ENCODE peak calls at places on chromosomes 12 and 14, in five cellular contexts. Q is suprapubic skin; K is brain microvascular endothelial cell; M is CD8-positive, alpha-beta memory T cell; W is tibial artery. U is an unnamed sample.

GRCh38 chr12:122135437-122136031 is 38.5 kb downstream of the IL31 start:
- DNase-seq in Q (no peak), K (no peak), M (no peak), W (no peak), U (no peak)

GRCh38 chr14:55580401-55581010 is 499 bp downstream of the KTN1 start:
- DNase-seq in Q (peak; percentile 78), K (no peak), M (peak; percentile 44), W (peak; percentile 75), U (peak; percentile 46)

GRCh38 chr12:24034160-24034559 is 84.7 kb upstream of the SOX5 start:
- DNase-seq in Q (no peak), K (no peak), M (no peak), W (no peak), U (no peak)

GRCh38 chr14:90649096-90649495 is 167.1 kb downstream of the TTC7B start:
- DNase-seq in Q (no peak), K (peak; percentile 35), M (no peak), W (no peak), U (no peak)

GRCh38 chr12:27176765-27177164 is 67.3 kb upstream of the STK38L start:
- DNase-seq in Q (no peak), K (peak; percentile 81), M (no peak), W (no peak), U (no peak)

GRCh38 chr12:114911196-114911595 is 227.2 kb upstream of the TBX3 start:
- DNase-seq in Q (no peak), K (no peak), M (no peak), W (no peak), U (no peak)

GRCh38 chr14:101043891-101044290 is 140.4 kb upstream of the RTL1 start:
- DNase-seq in Q (no peak), K (no peak), M (no peak), W (no peak), U (no peak)

GRCh38 chr12:6295187-6295811 is 15.2 kb upstream of the PLEKHG6 start:
- DNase-seq in Q (no peak), K (peak; percentile 83), M (no peak), W (no peak), U (no peak)

GRCh38 chr12:96289067-96289466 is 94.9 kb downstream of the ELK3 start:
- DNase-seq in Q (no peak), K (no peak), M (no peak), W (no peak), U (no peak)

GRCh38 chr14:75519826-75520692 is 2.2 kb upstream of the BATF start:
- DNase-seq in Q (no peak), K (no peak), M (no peak), W (no peak), U (no peak)

GRCh38 chr14:58637040-58637390 is 747 bp upstream of the DACT1 start:
- DNase-seq in Q (no peak), K (peak; percentile 96), M (no peak), W (peak; percentile 76), U (no peak)

GRCh38 chr14:44767646-44768173 is 194.0 kb downstream of the KLHL28 start:
- DNase-seq in Q (no peak), K (no peak), M (no peak), W (no peak), U (no peak)

GRCh38 chr12:110266381-110266909 is 14.6 kb upstream of the ATP2A2 start:
- DNase-seq in Q (no peak), K (no peak), M (no peak), W (no peak), U (no peak)

GRCh38 chr12:110256780-110257431 is 24.1 kb upstream of the ATP2A2 start:
- DNase-seq in Q (no peak), K (no peak), M (no peak), W (peak; percentile 71), U (no peak)

GRCh38 chr12:110266980-110267620 is 13.9 kb upstream of the ATP2A2 start:
- DNase-seq in Q (peak; percentile 65), K (peak; percentile 48), M (no peak), W (no peak), U (no peak)

GRCh38 chr12:110258466-110258865 is 22.6 kb upstream of the ATP2A2 start:
- DNase-seq in Q (no peak), K (no peak), M (no peak), W (no peak), U (no peak)

DNA sequence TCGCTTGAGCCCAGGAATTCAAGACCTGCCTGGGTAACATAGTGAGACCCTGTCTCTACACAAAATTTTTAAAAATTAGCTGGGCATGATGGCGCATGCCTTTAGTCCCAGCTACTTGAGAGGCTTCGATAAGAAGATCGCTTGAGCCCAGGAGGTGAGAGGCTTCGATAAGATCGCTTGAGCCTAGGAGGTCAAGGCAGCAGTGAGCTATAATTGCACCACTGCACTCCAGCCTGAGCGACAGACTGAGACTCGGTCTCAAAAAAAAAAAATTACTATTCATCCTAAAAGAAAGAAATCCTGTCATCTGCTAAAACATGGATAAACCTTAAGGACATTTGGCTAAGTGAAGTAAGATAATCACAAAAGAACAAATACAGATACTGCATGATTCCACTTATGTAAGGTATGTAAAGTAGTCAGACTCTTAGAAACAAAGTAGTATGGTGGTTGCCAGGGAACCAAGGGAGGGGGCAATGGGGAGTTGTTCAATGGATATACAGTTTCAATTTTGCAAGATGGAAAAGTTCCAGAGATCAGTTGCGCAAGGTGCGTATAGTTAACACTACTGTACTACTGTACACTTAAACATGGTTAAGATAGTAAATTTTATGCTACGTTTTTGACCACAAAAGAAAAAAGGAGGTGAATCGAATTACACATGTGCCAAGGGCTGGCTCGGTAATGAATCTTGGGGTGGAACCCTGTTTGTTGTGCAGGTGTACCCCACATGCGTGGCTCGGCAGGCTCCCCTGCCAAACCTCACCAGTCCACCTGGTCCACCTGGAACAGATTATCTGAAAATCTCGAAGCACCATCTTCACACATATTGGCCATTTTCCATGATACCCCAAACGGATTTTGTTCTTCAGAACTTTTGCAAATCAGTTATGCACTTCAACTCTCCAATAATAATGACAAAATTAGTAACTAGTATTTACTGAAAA is 18.3 kb upstream of the ATP2A2 start:
- DNase-seq in Q (no peak), K (no peak), M (no peak), W (no peak), U (no peak)
- H3K27ac ChIP-seq in Q (no peak overlapping the region), K (no peak overlapping the region), M (no peak overlapping the region), W (no peak overlapping the region), U (no peak overlapping the region)

GRCh38 chr14:83260751-83261150 is 1727.1 kb upstream of the SEL1L start:
- DNase-seq in Q (no peak), K (peak; percentile 2), M (no peak), W (no peak), U (no peak)
- H3K27ac ChIP-seq in Q (no peak overlapping the region), K (no peak overlapping the region), M (no peak overlapping the region), W (no peak overlapping the region), U (no peak overlapping the region)

GRCh38 chr12:92138144-92138543 is 7.5 kb downstream of the BTG1 start:
- DNase-seq in Q (no peak), K (no peak), M (no peak), W (no peak), U (no peak)

GRCh38 chr12:92138626-92139025 is 7.0 kb downstream of the BTG1 start:
- DNase-seq in Q (no peak), K (no peak), M (no peak), W (no peak), U (no peak)

GRCh38 chr12:92134638-92135274 is 10.9 kb downstream of the BTG1 start:
- DNase-seq in Q (no peak), K (no peak), M (no peak), W (no peak), U (no peak)

GRCh38 chr12:92136021-92136735 is 9.5 kb downstream of the BTG1 start:
- DNase-seq in Q (no peak), K (no peak), M (no peak), W (no peak), U (no peak)

GRCh38 chr12:92136883-92137582 is 8.6 kb downstream of the BTG1 start:
- DNase-seq in Q (no peak), K (peak; percentile 53), M (no peak), W (no peak), U (no peak)
- H3K27ac ChIP-seq in Q (peak overlapping the region; percentile 67), K (peak overlapping the region; percentile 77), M (peak overlapping the region; percentile 40), W (no peak overlapping the region), U (no peak overlapping the region)

GRCh38 chr14:81516941-81517797 is 16.5 kb downstream of the SEL1L start:
- DNase-seq in Q (no peak), K (peak; percentile 38), M (no peak), W (no peak), U (no peak)
- H3K27ac ChIP-seq in Q (no peak overlapping the region), K (no peak overlapping the region), M (no peak overlapping the region), W (no peak overlapping the region), U (no peak overlapping the region)

DNA sequence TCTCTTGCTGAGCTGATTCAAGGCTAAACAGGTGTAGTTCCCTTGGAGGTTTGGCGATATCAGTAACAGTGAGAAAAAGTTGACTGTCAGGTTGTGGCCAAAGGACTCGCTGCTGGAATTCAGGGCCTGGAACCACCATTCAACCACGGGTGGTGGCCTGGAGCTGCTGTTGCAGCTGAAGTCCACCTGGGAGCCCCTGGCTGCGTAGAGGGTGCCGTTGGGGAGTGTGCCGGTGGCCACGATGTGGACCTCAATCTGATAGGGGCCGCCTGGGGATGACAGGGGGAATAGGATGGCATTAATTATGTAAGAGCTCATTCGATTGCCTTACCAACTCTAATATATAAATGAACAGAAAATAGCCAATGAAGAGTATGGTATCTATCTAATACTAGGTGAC is 21.2 kb upstream of the WSB2 start:
- DNase-seq in Q (no peak), K (no peak), M (no peak), W (no peak), U (no peak)
- H3K27ac ChIP-seq in Q (no peak overlapping the region), K (no peak overlapping the region), M (no peak overlapping the region), W (no peak overlapping the region), U (no peak overlapping the region)

GRCh38 chr12:66235626-66236281 is 46.7 kb downstream of the IRAK3 start:
- DNase-seq in Q (no peak), K (peak; percentile 11), M (no peak), W (no peak), U (no peak)
- H3K27ac ChIP-seq in Q (no peak overlapping the region), K (peak overlapping the region; percentile 56), M (no peak overlapping the region), W (no peak overlapping the region), U (no peak overlapping the region)

DNA sequence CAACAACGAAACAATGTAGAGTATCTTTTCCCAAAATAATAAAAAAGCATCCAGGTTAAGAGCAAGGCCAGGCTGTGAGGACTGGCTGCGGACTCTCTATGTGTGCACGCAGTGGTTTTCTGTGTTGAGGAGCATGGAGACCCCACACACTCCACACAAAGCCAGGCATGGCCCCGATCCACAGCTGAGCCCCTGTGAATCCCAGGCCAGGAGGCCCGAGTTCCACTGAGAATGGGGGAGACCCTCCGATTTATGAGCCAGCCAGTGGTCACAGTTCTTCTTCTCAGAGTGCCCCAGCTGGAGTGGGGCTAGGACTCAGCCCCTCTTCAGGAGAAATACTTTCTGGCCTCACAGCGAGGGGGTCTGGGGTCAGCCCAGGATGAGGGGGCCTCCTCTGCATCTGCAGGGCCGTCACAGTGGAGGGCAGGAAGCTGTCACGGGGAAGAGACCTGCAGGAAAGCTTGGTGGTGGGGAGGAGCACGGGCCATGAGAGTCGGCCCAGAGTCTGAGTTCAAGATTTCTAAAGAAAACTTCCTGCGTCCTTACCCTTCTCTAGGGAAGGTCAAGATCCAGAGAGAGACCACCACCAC is 20.1 kb downstream of the NCKAP5L start:
- DNase-seq in Q (no peak), K (no peak), M (no peak), W (no peak), U (no peak)
- H3K27ac ChIP-seq in Q (no peak overlapping the region), K (no peak overlapping the region), M (no peak overlapping the region), W (peak overlapping the region; percentile 68), U (peak overlapping the region; percentile 96)

DNA sequence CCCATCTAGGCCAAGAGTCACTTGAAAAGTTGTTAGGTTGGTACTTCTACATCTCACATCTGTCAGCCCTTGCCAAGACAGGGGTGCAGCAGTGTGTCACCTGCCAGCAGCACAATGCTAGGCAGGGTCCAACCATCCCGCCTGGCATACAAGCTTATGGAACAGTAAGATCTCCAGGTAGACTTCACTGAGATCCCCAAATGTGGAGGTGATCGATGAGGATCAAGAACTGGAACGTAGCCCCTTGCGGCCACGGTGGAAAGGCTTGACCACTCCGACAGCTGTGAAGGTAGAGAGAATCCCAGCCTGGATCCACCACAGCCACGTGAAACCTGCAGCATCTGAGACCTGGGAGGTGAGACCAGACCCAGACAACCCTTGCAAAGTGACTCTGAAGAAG is 696.0 kb upstream of the LMO3 start:
- DNase-seq in Q (no peak), K (no peak), M (no peak), W (no peak), U (no peak)
- H3K27ac ChIP-seq in Q (no peak overlapping the region), K (no peak overlapping the region), M (no peak overlapping the region), W (no peak overlapping the region), U (no peak overlapping the region)